ENCODE peak calls at places on chromosomes 12 and 14, in four cellular contexts. W is nephron progenitor cell; M is CD8-positive, alpha-beta T cell; K is activated T-helper 1 cell treated with anti-CD3 and anti-CD28 coated beads, Interleukin-12 subunit alpha, Interleukin-12 subunit beta, Interleukin-2, Interleukin-4 antibody, amounts not matched to agents 30 ng/mL and 10 ng/mL and 1 ng/mL, durations not matched to agents 14 hours and 24 hours and 36 hours. P is an unnamed sample.

GRCh38 chr12:128109636-128110035 is 157.3 kb upstream of the TMEM132C start:
- DNase-seq in W (no peak), M (no peak), K (no peak), P (no peak)

GRCh38 chr14:25132734-25133422 is 82.9 kb upstream of the STXBP6 start:
- DNase-seq in W (peak; percentile 76), M (peak; percentile 45), K (peak; percentile 25), P (peak; percentile 75)

GRCh38 chr12:116765271-116765670 is 27.2 kb downstream of the RNFT2 start:
- DNase-seq in W (no peak), M (no peak), K (no peak), P (no peak)

GRCh38 chr12:24846689-24847088 is 102.2 kb downstream of the BCAT1 start:
- DNase-seq in W (no peak), M (no peak), K (no peak), P (no peak)

GRCh38 chr14:64726585-64726890 is 22.3 kb downstream of the PLEKHG3 start:
- DNase-seq in W (no peak), M (no peak), K (no peak), P (no peak)

GRCh38 chr12:52636189-52636588 is 15.8 kb downstream of the KRT2 start:
- DNase-seq in W (no peak), M (no peak), K (no peak), P (no peak)

GRCh38 chr12:93448796-93449195 is 7.0 kb upstream of the UBE2N start:
- DNase-seq in W (no peak), M (no peak), K (no peak), P (no peak)

GRCh38 chr12:87827638-87828264 is 201.4 kb downstream of the C12orf50 start:
- DNase-seq in W (no peak), M (no peak), K (no peak), P (no peak)

GRCh38 chr12:66335746-66336145 is 33.5 kb downstream of the HELB start:
- DNase-seq in W (no peak), M (no peak), K (no peak), P (no peak)

GRCh38 chr14:87940894-87941293 is 52.1 kb downstream of the GALC start:
- DNase-seq in W (no peak), M (no peak), K (no peak), P (no peak)